ENCODE peak calls at places on chromosome 22, in six cellular contexts. One of them, this sample, is unnamed.

GRCh38 chr22:42642801-42643631 is 2.6 kb upstream of the ATP5MGL start:
- DNase-seq in HL-60: no peak
- DNase-seq in CD8-positive, alpha-beta T cell: no peak
- DNase-seq in heart left ventricle: no peak
- DNase-seq in transverse colon: no peak
- DNase-seq in IMR-90: no peak
- DNase-seq in this sample: no peak

GRCh38 chr22:33013531-33014162 is 44.5 kb downstream of the SYN3 start:
- DNase-seq in HL-60: no peak
- DNase-seq in CD8-positive, alpha-beta T cell: no peak
- DNase-seq in heart left ventricle: no peak
- DNase-seq in transverse colon: no peak
- DNase-seq in IMR-90: no peak
- DNase-seq in this sample: no peak

GRCh38 chr22:39738746-39739145 is 154.8 kb downstream of the ENTHD1 start:
- DNase-seq in HL-60: no peak
- DNase-seq in CD8-positive, alpha-beta T cell: no peak
- DNase-seq in heart left ventricle: no peak
- DNase-seq in transverse colon: no peak
- DNase-seq in IMR-90: peak
- DNase-seq in this sample: peak

GRCh38 chr22:37028692-37029674 is 9.4 kb downstream of the MPST start:
- DNase-seq in HL-60: no peak
- DNase-seq in CD8-positive, alpha-beta T cell: no peak
- DNase-seq in heart left ventricle: no peak
- DNase-seq in transverse colon: no peak
- DNase-seq in IMR-90: no peak
- DNase-seq in this sample: no peak

GRCh38 chr22:42179616-42180015 is 49.0 kb upstream of the CYP2D6 start:
- DNase-seq in HL-60: no peak
- DNase-seq in CD8-positive, alpha-beta T cell: no peak
- DNase-seq in heart left ventricle: no peak
- DNase-seq in transverse colon: no peak
- DNase-seq in IMR-90: peak
- DNase-seq in this sample: peak

GRCh38 chr22:37212174-37212906 is at the start of gene SSTR3:
- DNase-seq in HL-60: no peak
- DNase-seq in CD8-positive, alpha-beta T cell: no peak
- DNase-seq in heart left ventricle: no peak
- DNase-seq in transverse colon: no peak
- DNase-seq in IMR-90: no peak
- DNase-seq in this sample: no peak

GRCh38 chr22:27173530-27173929 is 516.1 kb downstream of the MIAT start:
- DNase-seq in HL-60: no peak
- DNase-seq in CD8-positive, alpha-beta T cell: no peak
- DNase-seq in heart left ventricle: no peak
- DNase-seq in transverse colon: no peak
- DNase-seq in IMR-90: no peak
- DNase-seq in this sample: no peak

GRCh38 chr22:41285441-41285819 is 557 bp downstream of the RANGAP1 start:
- DNase-seq in HL-60: peak
- DNase-seq in CD8-positive, alpha-beta T cell: peak
- DNase-seq in heart left ventricle: peak
- DNase-seq in transverse colon: peak
- DNase-seq in IMR-90: peak
- DNase-seq in this sample: no peak

GRCh38 chr22:37749223-37749622 is 52.4 kb downstream of the TRIOBP start:
- DNase-seq in HL-60: no peak
- DNase-seq in CD8-positive, alpha-beta T cell: no peak
- DNase-seq in heart left ventricle: no peak
- DNase-seq in transverse colon: no peak
- DNase-seq in IMR-90: no peak
- DNase-seq in this sample: no peak

GRCh38 chr22:38383417-38383816 is 66.2 kb upstream of the CSNK1E start:
- DNase-seq in HL-60: no peak
- DNase-seq in CD8-positive, alpha-beta T cell: no peak
- DNase-seq in heart left ventricle: no peak
- DNase-seq in transverse colon: no peak
- DNase-seq in IMR-90: no peak
- DNase-seq in this sample: no peak

GRCh38 chr22:22185844-22186499 is 58.6 kb upstream of the VPREB1 start:
- DNase-seq in HL-60: no peak
- DNase-seq in CD8-positive, alpha-beta T cell: no peak
- DNase-seq in heart left ventricle: no peak
- DNase-seq in transverse colon: no peak
- DNase-seq in IMR-90: no peak
- DNase-seq in this sample: no peak

GRCh38 chr22:22187299-22187698 is 57.3 kb upstream of the VPREB1 start:
- DNase-seq in HL-60: no peak
- DNase-seq in CD8-positive, alpha-beta T cell: no peak
- DNase-seq in heart left ventricle: no peak
- DNase-seq in transverse colon: no peak
- DNase-seq in IMR-90: no peak
- DNase-seq in this sample: no peak

GRCh38 chr22:22184277-22184807 is 60.2 kb upstream of the VPREB1 start:
- DNase-seq in HL-60: no peak
- DNase-seq in CD8-positive, alpha-beta T cell: no peak
- DNase-seq in heart left ventricle: no peak
- DNase-seq in transverse colon: no peak
- DNase-seq in IMR-90: no peak
- DNase-seq in this sample: no peak

GRCh38 chr22:22182990-22183264 is 61.7 kb upstream of the VPREB1 start:
- DNase-seq in HL-60: no peak
- DNase-seq in CD8-positive, alpha-beta T cell: no peak
- DNase-seq in heart left ventricle: no peak
- DNase-seq in transverse colon: no peak
- DNase-seq in IMR-90: no peak
- DNase-seq in this sample: no peak

DNA sequence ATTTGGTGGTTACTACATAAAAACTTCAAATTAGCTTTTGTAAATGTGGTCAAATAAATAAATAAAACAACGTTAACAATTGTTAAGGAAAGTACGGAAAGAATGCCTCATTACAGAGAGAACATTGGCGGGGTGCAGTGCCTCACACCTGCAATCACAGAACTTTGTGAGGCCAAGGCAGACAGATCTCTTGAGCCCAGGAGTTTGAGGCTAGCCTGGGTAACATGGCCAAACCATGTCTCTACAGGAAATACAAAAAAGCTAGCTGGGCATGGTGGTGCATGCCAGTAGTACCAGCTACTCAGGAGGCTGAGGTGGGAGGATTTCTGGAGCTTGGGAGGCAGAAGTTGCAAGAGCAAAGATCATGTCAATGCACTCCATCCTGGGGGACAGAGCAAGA is 59.4 kb upstream of the VPREB1 start:
- DNase-seq in HL-60: no peak
- DNase-seq in CD8-positive, alpha-beta T cell: no peak
- DNase-seq in heart left ventricle: no peak
- DNase-seq in transverse colon: no peak
- DNase-seq in IMR-90: no peak
- DNase-seq in this sample: no peak
- H3K4me3 ChIP-seq in HL-60: no peak
- H3K4me3 ChIP-seq in CD8-positive, alpha-beta T cell: no peak
- H3K4me3 ChIP-seq in heart left ventricle: no peak
- H3K4me3 ChIP-seq in transverse colon: no peak
- H3K4me3 ChIP-seq in IMR-90: no peak
- H3K4me3 ChIP-seq in this sample: no peak

GRCh38 chr22:48943567-48944432 is 883.9 kb downstream of the BRD1 start:
- DNase-seq in HL-60: no peak
- DNase-seq in CD8-positive, alpha-beta T cell: no peak
- DNase-seq in heart left ventricle: no peak
- DNase-seq in transverse colon: peak
- DNase-seq in IMR-90: no peak
- DNase-seq in this sample: no peak
- TF ChIP-seq CTCF in HL-60: peak
- TF ChIP-seq CTCF in CD8-positive, alpha-beta T cell: no peak
- TF ChIP-seq CTCF in heart left ventricle: peak
- TF ChIP-seq CTCF in transverse colon: peak
- TF ChIP-seq CTCF in IMR-90: no peak
- TF ChIP-seq CTCF in this sample: peak

DNA sequence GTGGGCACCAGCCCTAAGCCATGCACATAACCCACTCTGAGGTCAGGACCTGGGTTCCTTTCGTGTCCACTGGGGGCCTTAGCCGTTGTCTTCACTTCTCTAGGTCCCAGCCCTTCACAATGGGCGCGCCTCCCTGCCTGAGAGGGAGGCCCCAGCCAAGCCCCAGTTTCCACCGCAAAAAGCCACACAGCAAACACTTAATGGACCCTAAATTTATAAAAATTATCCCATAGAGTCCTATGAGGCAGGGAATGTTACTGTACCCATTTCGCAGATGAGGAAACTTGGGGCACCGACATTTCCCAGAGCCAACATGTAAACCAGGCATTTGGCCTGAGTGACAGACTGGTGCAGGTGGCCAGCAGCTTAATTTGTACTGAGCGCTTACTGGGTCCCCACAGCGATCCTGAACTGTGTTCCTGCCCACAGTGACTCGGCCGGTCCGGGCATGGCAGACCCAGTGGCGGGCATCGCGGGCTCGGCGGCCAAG is 1.3 kb downstream of the GAS2L1 start:
- DNase-seq in HL-60: no peak
- DNase-seq in CD8-positive, alpha-beta T cell: no peak
- DNase-seq in heart left ventricle: no peak
- DNase-seq in transverse colon: no peak
- DNase-seq in IMR-90: no peak
- DNase-seq in this sample: no peak
- H3K4me3 ChIP-seq in HL-60: no peak
- H3K4me3 ChIP-seq in CD8-positive, alpha-beta T cell: no peak
- H3K4me3 ChIP-seq in heart left ventricle: peak
- H3K4me3 ChIP-seq in transverse colon: peak
- H3K4me3 ChIP-seq in IMR-90: peak
- H3K4me3 ChIP-seq in this sample: peak

GRCh38 chr22:19753090-19753842 is 7.3 kb upstream of the TBX1 start:
- DNase-seq in HL-60: no peak
- DNase-seq in CD8-positive, alpha-beta T cell: no peak
- DNase-seq in heart left ventricle: no peak
- DNase-seq in transverse colon: no peak
- DNase-seq in IMR-90: no peak
- DNase-seq in this sample: no peak
- TF ChIP-seq CTCF in HL-60: no peak
- TF ChIP-seq CTCF in CD8-positive, alpha-beta T cell: no peak
- TF ChIP-seq CTCF in heart left ventricle: no peak
- TF ChIP-seq CTCF in transverse colon: no peak
- TF ChIP-seq CTCF in IMR-90: no peak
- TF ChIP-seq CTCF in this sample: no peak

DNA sequence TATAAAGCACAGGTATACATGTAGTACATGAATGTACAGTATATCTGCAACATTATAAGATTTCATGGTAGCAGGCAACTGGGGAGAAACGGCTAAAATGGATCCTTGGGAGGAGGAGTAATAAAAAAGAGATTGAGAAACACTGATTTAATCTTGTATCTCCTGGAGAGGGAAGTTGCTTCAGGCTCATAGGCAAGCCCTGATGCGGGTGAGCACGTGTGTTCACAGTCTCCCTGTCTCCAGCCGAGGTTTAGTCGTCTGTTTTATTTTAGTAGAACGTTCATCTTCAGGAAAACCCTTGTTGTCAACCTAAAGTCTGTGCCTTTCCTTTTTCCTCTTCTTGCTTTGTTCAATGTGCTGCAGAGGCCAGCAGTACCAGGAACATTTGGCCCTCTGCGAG is 21.8 kb upstream of the SLC25A18 start:
- DNase-seq in HL-60: no peak
- DNase-seq in CD8-positive, alpha-beta T cell: no peak
- DNase-seq in heart left ventricle: no peak
- DNase-seq in transverse colon: no peak
- DNase-seq in IMR-90: no peak
- DNase-seq in this sample: no peak
- H3K4me3 ChIP-seq in HL-60: no peak
- H3K4me3 ChIP-seq in CD8-positive, alpha-beta T cell: no peak
- H3K4me3 ChIP-seq in heart left ventricle: no peak
- H3K4me3 ChIP-seq in transverse colon: no peak
- H3K4me3 ChIP-seq in IMR-90: no peak
- H3K4me3 ChIP-seq in this sample: no peak

GRCh38 chr22:29553391-29554224 is at the start of gene THOC5:
- DNase-seq in HL-60: peak
- DNase-seq in CD8-positive, alpha-beta T cell: peak
- DNase-seq in heart left ventricle: peak
- DNase-seq in transverse colon: peak
- DNase-seq in IMR-90: peak
- DNase-seq in this sample: peak
- TF ChIP-seq CTCF in HL-60: peak
- TF ChIP-seq CTCF in CD8-positive, alpha-beta T cell: no peak
- TF ChIP-seq CTCF in heart left ventricle: peak
- TF ChIP-seq CTCF in transverse colon: peak
- TF ChIP-seq CTCF in IMR-90: peak
- TF ChIP-seq CTCF in this sample: peak

GRCh38 chr22:46068908-46069481 is 81.3 kb upstream of the PPARA start:
- DNase-seq in HL-60: no peak
- DNase-seq in CD8-positive, alpha-beta T cell: no peak
- DNase-seq in heart left ventricle: no peak
- DNase-seq in transverse colon: peak
- DNase-seq in IMR-90: peak
- DNase-seq in this sample: peak
- H3K4me3 ChIP-seq in HL-60: peak
- H3K4me3 ChIP-seq in CD8-positive, alpha-beta T cell: peak
- H3K4me3 ChIP-seq in heart left ventricle: peak
- H3K4me3 ChIP-seq in transverse colon: peak
- H3K4me3 ChIP-seq in IMR-90: peak
- H3K4me3 ChIP-seq in this sample: peak

DNA sequence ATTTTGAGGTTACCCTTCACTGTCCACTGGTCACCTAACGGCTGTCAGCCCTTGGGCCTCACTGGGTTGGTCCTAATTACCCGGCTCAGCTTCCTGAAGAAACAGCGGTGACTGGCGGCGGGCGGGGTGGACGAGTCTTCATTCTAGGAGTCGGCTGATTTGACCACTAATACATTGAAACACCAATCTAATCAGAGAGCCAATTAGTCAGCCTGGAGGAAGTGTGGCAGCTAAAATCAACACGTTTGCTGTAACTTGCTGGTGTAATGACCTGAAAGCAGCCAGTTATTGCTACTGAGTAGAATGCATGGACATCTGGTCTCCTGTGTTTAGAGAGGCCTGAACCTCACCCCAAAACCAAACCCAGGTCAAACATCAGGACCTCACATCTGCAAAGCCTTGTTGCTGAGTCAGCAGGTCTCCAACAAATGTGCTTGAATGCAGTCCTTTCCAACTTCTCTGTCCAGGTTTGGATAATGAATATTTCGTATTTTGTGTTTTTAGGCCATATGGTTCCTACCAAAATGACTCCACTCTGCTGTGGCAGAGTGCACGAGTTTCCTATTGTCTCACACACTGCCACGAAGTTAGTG is 496.4 kb downstream of the BRD1 start:
- DNase-seq in HL-60: no peak
- DNase-seq in CD8-positive, alpha-beta T cell: no peak
- DNase-seq in heart left ventricle: no peak
- DNase-seq in transverse colon: peak
- DNase-seq in IMR-90: no peak
- DNase-seq in this sample: no peak
- TF ChIP-seq CTCF in HL-60: no peak
- TF ChIP-seq CTCF in CD8-positive, alpha-beta T cell: no peak
- TF ChIP-seq CTCF in heart left ventricle: no peak
- TF ChIP-seq CTCF in transverse colon: no peak
- TF ChIP-seq CTCF in IMR-90: no peak
- TF ChIP-seq CTCF in this sample: no peak